ENCODE peak calls at places on chromosomes 12 and 14, in ten cellular contexts. One of them, this sample, is unnamed.

GRCh38 chr12:127485528-127485927 is 781.4 kb upstream of the TMEM132C start:
- DNase-seq in endothelial cell: no peak
- DNase-seq in mesothelial cell of epicardium: no peak
- DNase-seq in effector memory CD4-positive, alpha-beta T cell: no peak
- DNase-seq in NCI-H510A: peak
- DNase-seq in NCI-H774: no peak
- DNase-seq in activated CD4-positive, alpha-beta T cell treated with anti-CD3 and anti-CD28 coated beads, Interleukin-2, amount 10 ng/mL, durations not matched to agents 7 days and 5 days: no peak
- DNase-seq in cardiac fibroblast: no peak
- DNase-seq in amygdala: no peak
- DNase-seq in substantia nigra: no peak
- DNase-seq in this sample: no peak

GRCh38 chr14:105890474-105891220 is 364.3 kb downstream of the TMEM121 start:
- DNase-seq in effector memory CD4-positive, alpha-beta T cell: no peak
- DNase-seq in mesothelial cell of epicardium: peak
- DNase-seq in NCI-H510A: no peak
- DNase-seq in NCI-H774: no peak
- DNase-seq in activated CD4-positive, alpha-beta T cell treated with anti-CD3 and anti-CD28 coated beads, Interleukin-2, amount 10 ng/mL, durations not matched to agents 7 days and 5 days: no peak
- DNase-seq in cardiac fibroblast: no peak
- DNase-seq in amygdala: no peak
- DNase-seq in substantia nigra: no peak
- DNase-seq in endothelial cell: no peak
- DNase-seq in this sample: peak

GRCh38 chr14:105083926-105084685 is 18.9 kb upstream of the GPR132 start:
- DNase-seq in cardiac fibroblast: no peak
- DNase-seq in endothelial cell: no peak
- DNase-seq in amygdala: no peak
- DNase-seq in NCI-H510A: no peak
- DNase-seq in effector memory CD4-positive, alpha-beta T cell: no peak
- DNase-seq in substantia nigra: no peak
- DNase-seq in activated CD4-positive, alpha-beta T cell treated with anti-CD3 and anti-CD28 coated beads, Interleukin-2, amount 10 ng/mL, durations not matched to agents 7 days and 5 days: no peak
- DNase-seq in mesothelial cell of epicardium: no peak
- DNase-seq in NCI-H774: no peak
- DNase-seq in this sample: peak

GRCh38 chr12:13680916-13681315 is 300.5 kb downstream of the GRIN2B start:
- DNase-seq in activated CD4-positive, alpha-beta T cell treated with anti-CD3 and anti-CD28 coated beads, Interleukin-2, amount 10 ng/mL, durations not matched to agents 7 days and 5 days: no peak
- DNase-seq in NCI-H774: no peak
- DNase-seq in substantia nigra: no peak
- DNase-seq in amygdala: no peak
- DNase-seq in NCI-H510A: no peak
- DNase-seq in mesothelial cell of epicardium: no peak
- DNase-seq in effector memory CD4-positive, alpha-beta T cell: no peak
- DNase-seq in endothelial cell: no peak
- DNase-seq in cardiac fibroblast: no peak
- DNase-seq in this sample: no peak

GRCh38 chr12:124231980-124232653 is 62.8 kb upstream of the RFLNA start:
- DNase-seq in effector memory CD4-positive, alpha-beta T cell: no peak
- DNase-seq in activated CD4-positive, alpha-beta T cell treated with anti-CD3 and anti-CD28 coated beads, Interleukin-2, amount 10 ng/mL, durations not matched to agents 7 days and 5 days: no peak
- DNase-seq in NCI-H510A: peak
- DNase-seq in NCI-H774: peak
- DNase-seq in endothelial cell: no peak
- DNase-seq in mesothelial cell of epicardium: no peak
- DNase-seq in amygdala: no peak
- DNase-seq in substantia nigra: no peak
- DNase-seq in cardiac fibroblast: no peak
- DNase-seq in this sample: no peak

GRCh38 chr12:107122452-107122958 is 29.2 kb upstream of the CRY1 start:
- DNase-seq in activated CD4-positive, alpha-beta T cell treated with anti-CD3 and anti-CD28 coated beads, Interleukin-2, amount 10 ng/mL, durations not matched to agents 7 days and 5 days: no peak
- DNase-seq in NCI-H774: no peak
- DNase-seq in cardiac fibroblast: no peak
- DNase-seq in NCI-H510A: no peak
- DNase-seq in substantia nigra: no peak
- DNase-seq in effector memory CD4-positive, alpha-beta T cell: no peak
- DNase-seq in amygdala: no peak
- DNase-seq in mesothelial cell of epicardium: no peak
- DNase-seq in endothelial cell: no peak
- DNase-seq in this sample: no peak

GRCh38 chr14:94115068-94115591 is 4.6 kb downstream of the IFI27 start:
- DNase-seq in cardiac fibroblast: peak
- DNase-seq in amygdala: no peak
- DNase-seq in endothelial cell: no peak
- DNase-seq in activated CD4-positive, alpha-beta T cell treated with anti-CD3 and anti-CD28 coated beads, Interleukin-2, amount 10 ng/mL, durations not matched to agents 7 days and 5 days: no peak
- DNase-seq in NCI-H510A: no peak
- DNase-seq in mesothelial cell of epicardium: no peak
- DNase-seq in effector memory CD4-positive, alpha-beta T cell: no peak
- DNase-seq in NCI-H774: no peak
- DNase-seq in substantia nigra: no peak
- DNase-seq in this sample: peak

GRCh38 chr14:68544150-68544892 is 248.5 kb downstream of the ZFP36L1 start:
- DNase-seq in NCI-H510A: no peak
- DNase-seq in endothelial cell: no peak
- DNase-seq in NCI-H774: no peak
- DNase-seq in mesothelial cell of epicardium: no peak
- DNase-seq in substantia nigra: no peak
- DNase-seq in cardiac fibroblast: peak
- DNase-seq in activated CD4-positive, alpha-beta T cell treated with anti-CD3 and anti-CD28 coated beads, Interleukin-2, amount 10 ng/mL, durations not matched to agents 7 days and 5 days: no peak
- DNase-seq in effector memory CD4-positive, alpha-beta T cell: no peak
- DNase-seq in amygdala: no peak
- DNase-seq in this sample: peak

GRCh38 chr12:95836185-95836609 is 22.6 kb upstream of the SNRPF start:
- DNase-seq in activated CD4-positive, alpha-beta T cell treated with anti-CD3 and anti-CD28 coated beads, Interleukin-2, amount 10 ng/mL, durations not matched to agents 7 days and 5 days: no peak
- DNase-seq in mesothelial cell of epicardium: no peak
- DNase-seq in cardiac fibroblast: peak
- DNase-seq in substantia nigra: no peak
- DNase-seq in endothelial cell: no peak
- DNase-seq in NCI-H510A: no peak
- DNase-seq in effector memory CD4-positive, alpha-beta T cell: no peak
- DNase-seq in NCI-H774: peak
- DNase-seq in amygdala: no peak
- DNase-seq in this sample: no peak

GRCh38 chr12:3596703-3597472 is 105.9 kb downstream of the PRMT8 start:
- DNase-seq in effector memory CD4-positive, alpha-beta T cell: no peak
- DNase-seq in NCI-H774: no peak
- DNase-seq in NCI-H510A: no peak
- DNase-seq in cardiac fibroblast: no peak
- DNase-seq in endothelial cell: no peak
- DNase-seq in activated CD4-positive, alpha-beta T cell treated with anti-CD3 and anti-CD28 coated beads, Interleukin-2, amount 10 ng/mL, durations not matched to agents 7 days and 5 days: no peak
- DNase-seq in substantia nigra: no peak
- DNase-seq in amygdala: no peak
- DNase-seq in mesothelial cell of epicardium: no peak
- DNase-seq in this sample: no peak

GRCh38 chr12:27975222-27976136 is 2.9 kb upstream of the PTHLH start:
- DNase-seq in NCI-H510A: no peak
- DNase-seq in activated CD4-positive, alpha-beta T cell treated with anti-CD3 and anti-CD28 coated beads, Interleukin-2, amount 10 ng/mL, durations not matched to agents 7 days and 5 days: no peak
- DNase-seq in effector memory CD4-positive, alpha-beta T cell: no peak
- DNase-seq in amygdala: no peak
- DNase-seq in mesothelial cell of epicardium: peak
- DNase-seq in NCI-H774: no peak
- DNase-seq in substantia nigra: no peak
- DNase-seq in cardiac fibroblast: peak
- DNase-seq in endothelial cell: peak
- DNase-seq in this sample: peak

GRCh38 chr14:75363570-75364227 is 64.1 kb upstream of the JDP2 start:
- DNase-seq in mesothelial cell of epicardium: no peak
- DNase-seq in activated CD4-positive, alpha-beta T cell treated with anti-CD3 and anti-CD28 coated beads, Interleukin-2, amount 10 ng/mL, durations not matched to agents 7 days and 5 days: no peak
- DNase-seq in substantia nigra: no peak
- DNase-seq in endothelial cell: no peak
- DNase-seq in NCI-H774: no peak
- DNase-seq in NCI-H510A: no peak
- DNase-seq in effector memory CD4-positive, alpha-beta T cell: no peak
- DNase-seq in cardiac fibroblast: peak
- DNase-seq in amygdala: no peak
- DNase-seq in this sample: no peak

GRCh38 chr14:58638231-58639205 is 756 bp downstream of the DACT1 start:
- DNase-seq in NCI-H510A: no peak
- DNase-seq in effector memory CD4-positive, alpha-beta T cell: no peak
- DNase-seq in mesothelial cell of epicardium: peak
- DNase-seq in activated CD4-positive, alpha-beta T cell treated with anti-CD3 and anti-CD28 coated beads, Interleukin-2, amount 10 ng/mL, durations not matched to agents 7 days and 5 days: peak
- DNase-seq in endothelial cell: no peak
- DNase-seq in NCI-H774: no peak
- DNase-seq in cardiac fibroblast: peak
- DNase-seq in amygdala: no peak
- DNase-seq in substantia nigra: peak
- DNase-seq in this sample: peak

GRCh38 chr12:52349196-52349595 is 18.1 kb downstream of the KRT85 start:
- DNase-seq in activated CD4-positive, alpha-beta T cell treated with anti-CD3 and anti-CD28 coated beads, Interleukin-2, amount 10 ng/mL, durations not matched to agents 7 days and 5 days: no peak
- DNase-seq in NCI-H774: no peak
- DNase-seq in cardiac fibroblast: peak
- DNase-seq in effector memory CD4-positive, alpha-beta T cell: no peak
- DNase-seq in amygdala: no peak
- DNase-seq in NCI-H510A: no peak
- DNase-seq in mesothelial cell of epicardium: no peak
- DNase-seq in endothelial cell: no peak
- DNase-seq in substantia nigra: no peak
- DNase-seq in this sample: no peak

GRCh38 chr12:126908765-126909142 is 1358.2 kb upstream of the TMEM132C start:
- DNase-seq in mesothelial cell of epicardium: no peak
- DNase-seq in NCI-H510A: no peak
- DNase-seq in NCI-H774: no peak
- DNase-seq in endothelial cell: no peak
- DNase-seq in activated CD4-positive, alpha-beta T cell treated with anti-CD3 and anti-CD28 coated beads, Interleukin-2, amount 10 ng/mL, durations not matched to agents 7 days and 5 days: no peak
- DNase-seq in effector memory CD4-positive, alpha-beta T cell: no peak
- DNase-seq in amygdala: no peak
- DNase-seq in substantia nigra: no peak
- DNase-seq in cardiac fibroblast: no peak
- DNase-seq in this sample: no peak

GRCh38 chr12:45504606-45505005 is 224.9 kb upstream of the ARID2 start:
- DNase-seq in NCI-H774: no peak
- DNase-seq in effector memory CD4-positive, alpha-beta T cell: no peak
- DNase-seq in NCI-H510A: no peak
- DNase-seq in endothelial cell: no peak
- DNase-seq in substantia nigra: no peak
- DNase-seq in mesothelial cell of epicardium: no peak
- DNase-seq in cardiac fibroblast: no peak
- DNase-seq in activated CD4-positive, alpha-beta T cell treated with anti-CD3 and anti-CD28 coated beads, Interleukin-2, amount 10 ng/mL, durations not matched to agents 7 days and 5 days: no peak
- DNase-seq in amygdala: no peak
- DNase-seq in this sample: no peak

GRCh38 chr14:30995674-30996073 is 29.8 kb upstream of the AP4S1 start:
- DNase-seq in NCI-H774: no peak
- DNase-seq in NCI-H510A: no peak
- DNase-seq in effector memory CD4-positive, alpha-beta T cell: no peak
- DNase-seq in mesothelial cell of epicardium: no peak
- DNase-seq in substantia nigra: no peak
- DNase-seq in activated CD4-positive, alpha-beta T cell treated with anti-CD3 and anti-CD28 coated beads, Interleukin-2, amount 10 ng/mL, durations not matched to agents 7 days and 5 days: no peak
- DNase-seq in amygdala: no peak
- DNase-seq in cardiac fibroblast: no peak
- DNase-seq in endothelial cell: no peak
- DNase-seq in this sample: no peak

GRCh38 chr12:129073157-129073915 is 220.1 kb downstream of the GLT1D1 start:
- DNase-seq in NCI-H774: no peak
- DNase-seq in effector memory CD4-positive, alpha-beta T cell: no peak
- DNase-seq in NCI-H510A: no peak
- DNase-seq in substantia nigra: no peak
- DNase-seq in activated CD4-positive, alpha-beta T cell treated with anti-CD3 and anti-CD28 coated beads, Interleukin-2, amount 10 ng/mL, durations not matched to agents 7 days and 5 days: no peak
- DNase-seq in cardiac fibroblast: no peak
- DNase-seq in amygdala: no peak
- DNase-seq in mesothelial cell of epicardium: no peak
- DNase-seq in endothelial cell: no peak
- DNase-seq in this sample: no peak

GRCh38 chr12:116489116-116489515 is 70.1 kb upstream of the MAP1LC3B2 start:
- DNase-seq in substantia nigra: no peak
- DNase-seq in mesothelial cell of epicardium: no peak
- DNase-seq in NCI-H510A: no peak
- DNase-seq in effector memory CD4-positive, alpha-beta T cell: no peak
- DNase-seq in activated CD4-positive, alpha-beta T cell treated with anti-CD3 and anti-CD28 coated beads, Interleukin-2, amount 10 ng/mL, durations not matched to agents 7 days and 5 days: no peak
- DNase-seq in amygdala: no peak
- DNase-seq in cardiac fibroblast: no peak
- DNase-seq in endothelial cell: no peak
- DNase-seq in NCI-H774: no peak
- DNase-seq in this sample: no peak

GRCh38 chr12:3544296-3544965 is 53.4 kb downstream of the PRMT8 start:
- DNase-seq in activated CD4-positive, alpha-beta T cell treated with anti-CD3 and anti-CD28 coated beads, Interleukin-2, amount 10 ng/mL, durations not matched to agents 7 days and 5 days: no peak
- DNase-seq in effector memory CD4-positive, alpha-beta T cell: no peak
- DNase-seq in endothelial cell: no peak
- DNase-seq in substantia nigra: no peak
- DNase-seq in cardiac fibroblast: no peak
- DNase-seq in NCI-H774: no peak
- DNase-seq in NCI-H510A: peak
- DNase-seq in amygdala: no peak
- DNase-seq in mesothelial cell of epicardium: no peak
- DNase-seq in this sample: no peak

GRCh38 chr14:58151701-58152568 is at the start of gene ARMH4:
- DNase-seq in mesothelial cell of epicardium: peak
- DNase-seq in activated CD4-positive, alpha-beta T cell treated with anti-CD3 and anti-CD28 coated beads, Interleukin-2, amount 10 ng/mL, durations not matched to agents 7 days and 5 days: peak
- DNase-seq in NCI-H774: peak
- DNase-seq in substantia nigra: peak
- DNase-seq in cardiac fibroblast: peak
- DNase-seq in NCI-H510A: peak
- DNase-seq in endothelial cell: peak
- DNase-seq in effector memory CD4-positive, alpha-beta T cell: peak
- DNase-seq in amygdala: no peak
- DNase-seq in this sample: peak

GRCh38 chr12:104730761-104731160 is 227.3 kb downstream of the SLC41A2 start:
- DNase-seq in endothelial cell: no peak
- DNase-seq in NCI-H774: no peak
- DNase-seq in activated CD4-positive, alpha-beta T cell treated with anti-CD3 and anti-CD28 coated beads, Interleukin-2, amount 10 ng/mL, durations not matched to agents 7 days and 5 days: no peak
- DNase-seq in NCI-H510A: no peak
- DNase-seq in effector memory CD4-positive, alpha-beta T cell: no peak
- DNase-seq in cardiac fibroblast: no peak
- DNase-seq in substantia nigra: no peak
- DNase-seq in amygdala: no peak
- DNase-seq in mesothelial cell of epicardium: no peak
- DNase-seq in this sample: no peak

GRCh38 chr12:104522985-104523719 is 66.4 kb downstream of the CHST11 start:
- DNase-seq in NCI-H774: no peak
- DNase-seq in cardiac fibroblast: no peak
- DNase-seq in amygdala: no peak
- DNase-seq in NCI-H510A: no peak
- DNase-seq in endothelial cell: no peak
- DNase-seq in activated CD4-positive, alpha-beta T cell treated with anti-CD3 and anti-CD28 coated beads, Interleukin-2, amount 10 ng/mL, durations not matched to agents 7 days and 5 days: no peak
- DNase-seq in substantia nigra: no peak
- DNase-seq in mesothelial cell of epicardium: no peak
- DNase-seq in effector memory CD4-positive, alpha-beta T cell: no peak
- DNase-seq in this sample: no peak

GRCh38 chr14:94936411-94936892 is 166.5 kb upstream of the GSC start:
- DNase-seq in NCI-H774: peak
- DNase-seq in amygdala: peak
- DNase-seq in substantia nigra: peak
- DNase-seq in endothelial cell: no peak
- DNase-seq in effector memory CD4-positive, alpha-beta T cell: no peak
- DNase-seq in activated CD4-positive, alpha-beta T cell treated with anti-CD3 and anti-CD28 coated beads, Interleukin-2, amount 10 ng/mL, durations not matched to agents 7 days and 5 days: no peak
- DNase-seq in cardiac fibroblast: peak
- DNase-seq in NCI-H510A: no peak
- DNase-seq in mesothelial cell of epicardium: peak
- DNase-seq in this sample: peak

GRCh38 chr12:76020731-76021672 is 10.6 kb downstream of the PHLDA1 start:
- DNase-seq in mesothelial cell of epicardium: no peak
- DNase-seq in effector memory CD4-positive, alpha-beta T cell: peak
- DNase-seq in NCI-H774: no peak
- DNase-seq in endothelial cell: no peak
- DNase-seq in substantia nigra: no peak
- DNase-seq in cardiac fibroblast: peak
- DNase-seq in NCI-H510A: no peak
- DNase-seq in activated CD4-positive, alpha-beta T cell treated with anti-CD3 and anti-CD28 coated beads, Interleukin-2, amount 10 ng/mL, durations not matched to agents 7 days and 5 days: peak
- DNase-seq in amygdala: no peak
- DNase-seq in this sample: no peak

GRCh38 chr12:11810160-11810559 is 160.7 kb downstream of the ETV6 start:
- DNase-seq in effector memory CD4-positive, alpha-beta T cell: no peak
- DNase-seq in amygdala: no peak
- DNase-seq in NCI-H774: no peak
- DNase-seq in cardiac fibroblast: no peak
- DNase-seq in endothelial cell: no peak
- DNase-seq in NCI-H510A: no peak
- DNase-seq in mesothelial cell of epicardium: no peak
- DNase-seq in activated CD4-positive, alpha-beta T cell treated with anti-CD3 and anti-CD28 coated beads, Interleukin-2, amount 10 ng/mL, durations not matched to agents 7 days and 5 days: no peak
- DNase-seq in substantia nigra: no peak
- DNase-seq in this sample: no peak

GRCh38 chr12:77325505-77325904 is 260.1 kb upstream of the E2F7 start:
- DNase-seq in NCI-H510A: no peak
- DNase-seq in NCI-H774: no peak
- DNase-seq in effector memory CD4-positive, alpha-beta T cell: no peak
- DNase-seq in endothelial cell: peak
- DNase-seq in activated CD4-positive, alpha-beta T cell treated with anti-CD3 and anti-CD28 coated beads, Interleukin-2, amount 10 ng/mL, durations not matched to agents 7 days and 5 days: no peak
- DNase-seq in cardiac fibroblast: no peak
- DNase-seq in amygdala: no peak
- DNase-seq in mesothelial cell of epicardium: no peak
- DNase-seq in substantia nigra: no peak
- DNase-seq in this sample: peak

GRCh38 chr12:30515351-30515750 is 180.3 kb downstream of the IPO8 start:
- DNase-seq in mesothelial cell of epicardium: no peak
- DNase-seq in NCI-H510A: no peak
- DNase-seq in NCI-H774: no peak
- DNase-seq in substantia nigra: no peak
- DNase-seq in amygdala: no peak
- DNase-seq in effector memory CD4-positive, alpha-beta T cell: no peak
- DNase-seq in activated CD4-positive, alpha-beta T cell treated with anti-CD3 and anti-CD28 coated beads, Interleukin-2, amount 10 ng/mL, durations not matched to agents 7 days and 5 days: no peak
- DNase-seq in endothelial cell: no peak
- DNase-seq in cardiac fibroblast: peak
- DNase-seq in this sample: no peak